ENCODE peak calls at places on chromosome 15, in five cellular contexts. J is PC-3; X is esophagus squamous epithelium; U is HCT116; C is effector memory CD4-positive, alpha-beta T cell. V is an unnamed sample. For H3K36me3, the result is how much of the 10 kb centered on the place peaks cover.

GRCh38 chr15:49606594-49606993 is 14.0 kb downstream of the FAM227B start:
- DNase-seq in J (peak), C (no peak), X (no peak), U (no peak), V (no peak)

GRCh38 chr15:26686547-26687187 is 86.2 kb downstream of the GABRB3 start:
- DNase-seq in U (no peak), X (no peak), C (no peak), J (no peak), V (no peak)

GRCh38 chr15:82566690-82567089 is 26.4 kb upstream of the RPS17 start:
- DNase-seq in X (no peak), U (no peak), J (no peak), C (no peak), V (no peak)

GRCh38 chr15:78937132-78937739 is 7.6 kb downstream of the CTSH start:
- DNase-seq in J (no peak), U (no peak), C (no peak), X (no peak), V (peak)

GRCh38 chr15:78205337-78205736 is 29.0 kb downstream of the ACSBG1 start:
- DNase-seq in J (no peak), U (no peak), X (no peak), C (no peak), V (no peak)

GRCh38 chr15:37888356-37888755 is 46.1 kb upstream of the TMCO5A start:
- DNase-seq in J (no peak), C (no peak), X (no peak), U (no peak), V (no peak)

GRCh38 chr15:40313531-40314398 is 6.0 kb upstream of the PLCB2 start:
- DNase-seq in X (no peak), U (no peak), J (peak), C (peak), V (no peak)

GRCh38 chr15:61080209-61081027 is 148.7 kb downstream of the RORA start:
- DNase-seq in J (no peak), X (no peak), U (no peak), C (no peak), V (no peak)

GRCh38 chr15:91521996-91522395 is 331.5 kb upstream of the SLCO3A1 start:
- DNase-seq in X (no peak), C (no peak), J (peak), U (no peak), V (no peak)

GRCh38 chr15:60006203-60006782 is 2.2 kb downstream of the FOXB1 start:
- DNase-seq in U (no peak), J (peak), C (peak), X (no peak), V (peak)

GRCh38 chr15:31306426-31307269 is 20.0 kb upstream of the KLF13 start:
- DNase-seq in X (no peak), C (no peak), J (no peak), U (no peak), V (no peak)

GRCh38 chr15:82901114-82901805 is 51.3 kb downstream of the HOMER2 start:
- DNase-seq in X (no peak), U (no peak), C (no peak), J (no peak), V (no peak)

GRCh38 chr15:20341901-20342605 is 199.5 kb downstream of the GOLGA6L6 start:
- DNase-seq in X (no peak), J (peak), C (peak), U (no peak), V (no peak)

GRCh38 chr15:99755692-99756409 is 22.6 kb upstream of the LYSMD4 start:
- DNase-seq in C (no peak), X (no peak), J (peak), U (peak), V (peak)

GRCh38 chr15:57932348-57932747 is 133.2 kb downstream of the ALDH1A2 start:
- DNase-seq in J (no peak), X (no peak), C (no peak), U (no peak), V (no peak)

GRCh38 chr15:46567968-46568367 is 933.1 kb downstream of the SQOR start:
- DNase-seq in X (no peak), J (no peak), U (no peak), C (no peak), V (no peak)

GRCh38 chr15:34084086-34084485 is 17.6 kb downstream of the EMC7 start:
- DNase-seq in J (peak), U (no peak), C (no peak), X (no peak), V (no peak)

GRCh38 chr15:34079904-34080303 is 21.8 kb downstream of the EMC7 start:
- DNase-seq in X (no peak), U (no peak), J (no peak), C (no peak), V (no peak)

DNA sequence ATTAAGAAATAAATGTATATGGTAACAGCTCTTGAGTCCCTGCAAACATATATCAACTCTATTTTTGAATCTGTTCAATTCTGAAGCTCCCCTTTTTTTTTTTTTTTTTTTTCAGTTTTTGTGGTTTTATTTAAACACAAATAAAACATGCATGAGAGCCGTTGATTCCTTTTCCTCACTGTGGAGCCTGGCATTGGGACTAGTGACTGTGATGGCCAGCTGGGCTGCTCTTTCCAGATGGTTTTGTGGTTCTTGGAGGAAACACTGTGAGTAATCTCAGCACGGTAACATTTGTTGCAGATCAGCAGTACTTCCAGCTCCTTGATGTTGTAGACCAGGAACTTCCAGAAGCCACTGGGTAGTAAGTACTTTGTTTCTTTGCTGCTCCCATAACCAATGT is 15.9 kb downstream of the EMC7 start:
- DNase-seq in U (no peak), J (no peak), C (no peak), X (no peak), V (no peak)
- H3K36me3 ChIP-seq in U (under half), J (under half), C (half or more), X (under half), V (half or more)

GRCh38 chr15:54776410-54776809 is 420.3 kb downstream of the RSL24D1 start:
- DNase-seq in J (no peak), X (no peak), C (no peak), U (no peak), V (no peak)

GRCh38 chr15:54772663-54773062 is 424.1 kb downstream of the RSL24D1 start:
- DNase-seq in C (no peak), J (no peak), X (no peak), U (no peak), V (no peak)
- H3K27ac ChIP-seq in C (no peak), J (no peak), X (no peak), U (no peak), V (no peak)

DNA sequence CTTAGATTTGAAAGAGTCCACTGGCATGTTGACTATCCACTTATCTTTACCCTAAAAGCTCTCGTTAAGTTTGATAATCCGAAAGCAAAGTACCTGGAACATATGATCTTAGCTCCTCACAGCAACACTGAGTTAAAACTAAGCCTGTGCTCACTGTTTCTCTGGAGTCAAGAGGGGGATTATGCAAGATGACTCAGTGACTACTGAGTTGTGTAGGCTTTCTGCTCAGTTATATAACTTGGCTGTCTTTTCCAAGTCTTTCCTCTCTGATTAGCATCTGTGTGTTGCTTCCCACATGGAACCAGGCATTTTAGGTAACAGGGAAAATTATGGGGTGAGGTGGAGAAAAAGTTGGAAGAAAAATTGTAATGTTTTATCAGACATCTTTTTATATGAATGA is 31.2 kb upstream of the MYO5C start:
- DNase-seq in X (no peak), C (no peak), J (no peak), U (no peak), V (no peak)
- H3K36me3 ChIP-seq in X (under half), C (under half), J (under half), U (under half), V (half or more)

GRCh38 chr15:68641376-68641775 is 62.6 kb downstream of the CORO2B start:
- DNase-seq in X (no peak), U (no peak), J (no peak), C (no peak), V (no peak)

GRCh38 chr15:68642491-68642845 is 63.7 kb downstream of the CORO2B start:
- DNase-seq in C (no peak), J (no peak), U (no peak), X (no peak), V (no peak)

GRCh38 chr15:68639926-68640600 is 61.3 kb downstream of the CORO2B start:
- DNase-seq in J (peak), X (no peak), C (no peak), U (no peak), V (no peak)

GRCh38 chr15:68638953-68639500 is 60.2 kb downstream of the CORO2B start:
- DNase-seq in C (no peak), J (no peak), U (no peak), X (no peak), V (no peak)

GRCh38 chr15:68640791-68641331 is 62.1 kb downstream of the CORO2B start:
- DNase-seq in X (no peak), C (no peak), U (no peak), J (no peak), V (no peak)
- H3K27ac ChIP-seq in X (peak), C (no peak), U (no peak), J (no peak), V (no peak)

GRCh38 chr15:86328658-86329057 is 249.0 kb downstream of the AGBL1 start:
- DNase-seq in X (no peak), U (no peak), J (no peak), C (no peak), V (no peak)
- H3K36me3 ChIP-seq in X (under half), U (under half), J (under half), C (under half), V (under half)

DNA sequence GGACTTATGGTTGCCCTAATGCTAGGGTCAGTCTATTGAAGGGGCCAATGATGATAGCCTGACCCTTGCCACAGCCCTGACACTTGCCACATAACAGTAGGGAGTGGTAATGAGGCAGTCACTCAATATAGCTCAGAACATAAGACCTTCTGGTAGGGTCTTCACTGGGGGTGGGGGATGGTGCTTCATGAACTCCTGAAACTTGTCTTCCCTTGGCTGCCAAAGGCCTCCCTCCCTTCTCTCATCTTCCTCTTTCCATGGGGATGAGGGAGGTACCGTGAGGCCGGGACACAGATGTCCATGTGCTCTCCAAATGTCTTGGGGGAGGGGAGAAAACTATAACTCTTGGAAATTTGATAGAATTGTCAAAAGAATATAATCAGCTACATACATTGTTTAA is 21.1 kb upstream of the THSD4 start:
- DNase-seq in X (no peak), J (no peak), C (no peak), U (no peak), V (no peak)
- H3K27ac ChIP-seq in X (no peak), J (peak), C (no peak), U (no peak), V (no peak)

DNA sequence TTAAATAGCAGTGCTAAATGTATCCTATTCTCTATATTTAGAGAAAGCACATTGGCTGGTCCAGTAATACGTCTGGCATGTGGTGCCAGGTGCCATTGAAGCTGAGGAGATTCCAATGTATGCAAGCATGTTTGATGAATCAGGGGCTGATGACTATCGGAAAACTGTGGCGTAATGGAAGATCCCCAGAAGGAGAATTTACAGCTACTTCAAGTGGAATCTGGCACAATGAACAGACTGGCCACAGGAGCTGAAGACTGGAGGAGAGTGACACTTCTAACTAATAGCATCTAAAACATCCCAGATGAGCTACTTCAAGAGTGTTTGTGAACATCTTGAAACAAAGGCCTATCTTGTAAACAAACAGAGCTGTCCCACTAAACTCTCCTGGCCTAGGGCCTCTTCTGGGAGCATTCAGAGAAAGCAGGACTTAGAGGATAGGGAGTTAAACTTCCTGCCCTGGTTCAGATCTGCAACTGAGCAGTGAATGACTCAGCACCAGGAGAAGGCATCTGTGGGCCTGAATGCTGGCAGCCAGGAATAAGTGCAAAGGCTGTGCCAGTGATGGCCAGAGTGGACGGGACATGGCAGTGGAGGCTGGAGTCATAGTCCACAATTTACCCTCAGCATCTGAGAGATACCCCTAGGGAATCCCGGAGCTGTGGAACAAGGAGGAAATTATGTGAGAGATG is 15.3 kb upstream of the ACTC1 start:
- DNase-seq in X (no peak), C (no peak), U (no peak), J (peak), V (no peak)
- H3K36me3 ChIP-seq in X (under half), C (under half), U (under half), J (under half), V (under half)

GRCh38 chr15:67508367-67508766 is 12.6 kb upstream of the C15orf61 start:
- DNase-seq in J (no peak), X (no peak), U (no peak), C (no peak), V (no peak)

GRCh38 chr15:67512140-67512539 is 8.8 kb upstream of the C15orf61 start:
- DNase-seq in X (no peak), U (no peak), C (no peak), J (no peak), V (no peak)

GRCh38 chr15:67510597-67511225 is 10.2 kb upstream of the C15orf61 start:
- DNase-seq in X (no peak), U (no peak), J (no peak), C (no peak), V (no peak)

GRCh38 chr15:67511606-67512005 is 9.3 kb upstream of the C15orf61 start:
- DNase-seq in C (no peak), J (no peak), X (no peak), U (no peak), V (no peak)

GRCh38 chr15:67509918-67510317 is 11.0 kb upstream of the C15orf61 start:
- DNase-seq in X (no peak), J (no peak), C (no peak), U (no peak), V (no peak)
- H3K27ac ChIP-seq in X (no peak), J (no peak), C (no peak), U (no peak), V (no peak)